ENCODE peak calls at places on chromosomes 1 and 21, in seven cellular contexts. X, R, T, A, F, E and Q are unnamed samples.

GRCh38 chr1:12173631-12174121 is 6.9 kb downstream of the TNFRSF1B start:
- DNase-seq in X (peak; percentile 32), R (no peak), T (no peak), A (peak; percentile 40), F (no peak), E (no peak), Q (no peak)

GRCh38 chr1:3453891-3454810 is at the start of gene ARHGEF16:
- DNase-seq in X (peak; percentile 49), R (peak; percentile 20), T (peak; percentile 33), A (peak; percentile 60), F (peak; percentile 91), E (peak; percentile 73), Q (peak; percentile 12)

GRCh38 chr1:206117151-206117948 is at the start of gene AVPR1B:
- DNase-seq in X (no peak), R (peak; percentile 23), T (peak; percentile 13), A (peak; percentile 65), F (peak; percentile 75), E (peak; percentile 68), Q (peak; percentile 45)

GRCh38 chr1:234827656-234828055 is 217.7 kb upstream of the IRF2BP2 start:
- DNase-seq in X (no peak), R (no peak), T (no peak), A (no peak), F (no peak), E (no peak), Q (no peak)

GRCh38 chr1:156711011-156711817 is 5.8 kb upstream of the CRABP2 start:
- DNase-seq in X (no peak), R (no peak), T (no peak), A (no peak), F (peak; percentile 38), E (peak; percentile 51), Q (peak; percentile 36)

GRCh38 chr1:52634111-52634510 is 1.1 kb downstream of the SHISAL2A start:
- DNase-seq in X (no peak), R (no peak), T (no peak), A (no peak), F (no peak), E (no peak), Q (no peak)

GRCh38 chr1:5503556-5504363 is 488.5 kb downstream of the NPHP4 start:
- DNase-seq in X (no peak), R (no peak), T (no peak), A (no peak), F (no peak), E (no peak), Q (no peak)

GRCh38 chr1:164562947-164563346 is 4.0 kb downstream of the PBX1 start:
- DNase-seq in X (no peak), R (no peak), T (peak; percentile 36), A (no peak), F (no peak), E (no peak), Q (peak; percentile 13)

GRCh38 chr1:187624812-187625542 is 796.2 kb downstream of the PLA2G4A start:
- DNase-seq in X (no peak), R (peak; percentile 31), T (no peak), A (no peak), F (no peak), E (peak; percentile 44), Q (peak; percentile 58)

GRCh38 chr1:174222166-174222949 is 63.0 kb downstream of the RABGAP1L start:
- DNase-seq in X (no peak), R (peak; percentile 78), T (peak; percentile 100), A (no peak), F (no peak), E (peak; percentile 84), Q (peak; percentile 56)

GRCh38 chr1:3456449-3456963 is 2.0 kb downstream of the ARHGEF16 start:
- DNase-seq in X (no peak), R (no peak), T (no peak), A (peak; percentile 2), F (no peak), E (no peak), Q (no peak)

DNA sequence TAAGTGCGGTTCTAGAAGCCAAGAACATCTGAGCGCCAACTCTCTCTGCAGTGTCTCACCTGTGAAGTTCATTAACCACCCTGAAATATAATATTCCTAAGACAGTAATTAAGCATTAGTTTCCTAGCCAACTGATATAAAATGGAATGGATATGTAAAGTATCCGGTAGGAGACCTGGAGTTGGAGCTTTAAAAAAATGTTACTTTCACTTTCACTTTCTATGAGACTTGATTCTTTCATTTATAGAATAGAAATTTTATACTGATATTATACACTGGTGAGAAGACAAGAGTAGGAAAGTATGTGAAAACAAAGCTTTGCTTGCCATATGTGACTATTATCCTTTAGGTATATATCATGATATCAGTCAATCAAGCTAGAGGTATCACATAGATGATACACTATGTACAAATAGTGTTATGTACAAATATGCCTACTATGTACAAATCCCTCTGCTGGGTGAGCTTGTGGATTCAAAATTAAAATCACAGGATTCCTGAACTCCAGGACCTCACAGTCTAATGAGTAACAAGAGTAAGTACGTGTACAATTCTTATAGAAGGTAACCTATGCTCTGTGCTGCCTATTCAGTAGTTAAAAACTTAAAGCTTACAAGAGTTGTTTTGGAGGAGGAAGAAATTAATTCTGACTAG is 934.2 kb downstream of the TTLL7 start:
- DNase-seq in X (no peak), R (no peak), T (no peak), A (no peak), F (no peak), E (no peak), Q (peak; percentile 26)
- H3K4me3 ChIP-seq in X (no peak overlapping the region), R (no peak overlapping the region), T (no peak overlapping the region), A (peak overlapping the region; percentile 13), F (no peak overlapping the region), E (no peak overlapping the region), Q (peak overlapping the region; percentile 17)

GRCh38 chr1:229409616-229410369 is 24.1 kb downstream of the ACTA1 start:
- DNase-seq in X (no peak), R (no peak), T (no peak), A (no peak), F (peak; percentile 18), E (peak; percentile 5), Q (no peak)

GRCh38 chr1:229408458-229409037 is 25.3 kb downstream of the ACTA1 start:
- DNase-seq in X (no peak), R (no peak), T (no peak), A (peak; percentile 62), F (peak; percentile 38), E (peak; percentile 6), Q (no peak)

GRCh38 chr1:229410370-229410691 is 23.6 kb downstream of the ACTA1 start:
- DNase-seq in X (no peak), R (no peak), T (no peak), A (no peak), F (no peak), E (no peak), Q (no peak)

GRCh38 chr1:229406798-229407197 is 27.1 kb downstream of the ACTA1 start:
- DNase-seq in X (no peak), R (no peak), T (no peak), A (no peak), F (peak; percentile 83), E (no peak), Q (no peak)

DNA sequence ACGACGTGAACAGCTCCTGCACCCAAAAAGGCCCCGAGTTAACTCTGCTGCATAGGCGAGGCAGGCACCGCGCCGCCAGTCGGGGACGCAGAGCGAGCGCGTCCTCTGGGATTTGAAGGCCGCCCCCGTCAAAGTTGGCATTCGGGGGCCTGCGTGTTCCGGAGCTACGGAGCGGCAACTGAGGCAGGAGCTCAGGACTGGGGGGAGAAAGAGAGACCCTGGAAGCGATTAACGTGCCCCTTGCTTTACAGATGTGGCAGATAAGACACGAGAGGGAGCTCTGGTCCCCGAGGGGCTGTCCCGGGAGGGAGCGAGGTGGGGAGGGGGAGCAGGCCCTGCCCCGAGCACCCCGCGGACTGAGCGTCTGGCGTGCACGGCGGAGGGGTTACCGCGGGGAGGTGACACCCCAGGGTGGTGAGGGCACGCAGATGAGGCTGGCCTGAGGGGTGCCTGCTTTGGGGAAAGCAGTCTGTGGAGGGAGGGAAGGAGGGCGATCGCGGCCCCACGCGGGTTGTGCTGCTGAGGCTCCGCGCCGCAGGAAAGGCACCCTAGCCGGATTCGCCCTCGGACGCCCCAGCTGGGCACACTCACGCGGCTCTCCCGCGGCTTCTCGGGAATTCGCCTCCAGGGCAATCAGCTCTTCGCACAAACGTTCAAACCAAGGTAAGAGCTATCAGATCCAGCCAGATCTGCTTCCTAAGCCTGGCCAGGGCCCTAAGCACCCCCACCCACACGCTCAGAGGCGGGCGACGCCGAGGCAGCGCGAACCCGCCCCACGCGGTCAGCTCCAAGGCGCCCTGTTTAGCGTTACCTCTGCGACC is 26.5 kb downstream of the ACTA1 start:
- DNase-seq in X (no peak), R (no peak), T (no peak), A (no peak), F (peak; percentile 32), E (peak; percentile 20), Q (no peak)
- H3K4me3 ChIP-seq in X (peak overlapping the region; percentile 10), R (no peak overlapping the region), T (no peak overlapping the region), A (no peak overlapping the region), F (peak overlapping the region; percentile 46), E (peak overlapping the region; percentile 33), Q (no peak overlapping the region)

GRCh38 chr1:9202240-9202870 is 32.2 kb upstream of the H6PD start:
- DNase-seq in X (no peak), R (no peak), T (no peak), A (no peak), F (no peak), E (peak; percentile 57), Q (no peak)
- H3K4me3 ChIP-seq in X (peak overlapping the region; percentile 31), R (peak overlapping the region; percentile 63), T (no peak overlapping the region), A (peak overlapping the region; percentile 1), F (peak overlapping the region; percentile 50), E (peak overlapping the region; percentile 94), Q (peak overlapping the region; percentile 61)

GRCh38 chr1:77956464-77956863 is 22.4 kb downstream of the FUBP1 start:
- DNase-seq in X (no peak), R (no peak), T (no peak), A (no peak), F (no peak), E (no peak), Q (no peak)
- H3K4me3 ChIP-seq in X (no peak overlapping the region), R (no peak overlapping the region), T (no peak overlapping the region), A (no peak overlapping the region), F (no peak overlapping the region), E (no peak overlapping the region), Q (no peak overlapping the region)

GRCh38 chr21:42781981-42782722 is 97.2 kb downstream of the WDR4 start:
- DNase-seq in X (peak; percentile 62), R (no peak), T (no peak), A (no peak), F (no peak), E (no peak), Q (no peak)
- H3K4me3 ChIP-seq in X (no peak overlapping the region), R (no peak overlapping the region), T (no peak overlapping the region), A (no peak overlapping the region), F (no peak overlapping the region), E (no peak overlapping the region), Q (no peak overlapping the region)

DNA sequence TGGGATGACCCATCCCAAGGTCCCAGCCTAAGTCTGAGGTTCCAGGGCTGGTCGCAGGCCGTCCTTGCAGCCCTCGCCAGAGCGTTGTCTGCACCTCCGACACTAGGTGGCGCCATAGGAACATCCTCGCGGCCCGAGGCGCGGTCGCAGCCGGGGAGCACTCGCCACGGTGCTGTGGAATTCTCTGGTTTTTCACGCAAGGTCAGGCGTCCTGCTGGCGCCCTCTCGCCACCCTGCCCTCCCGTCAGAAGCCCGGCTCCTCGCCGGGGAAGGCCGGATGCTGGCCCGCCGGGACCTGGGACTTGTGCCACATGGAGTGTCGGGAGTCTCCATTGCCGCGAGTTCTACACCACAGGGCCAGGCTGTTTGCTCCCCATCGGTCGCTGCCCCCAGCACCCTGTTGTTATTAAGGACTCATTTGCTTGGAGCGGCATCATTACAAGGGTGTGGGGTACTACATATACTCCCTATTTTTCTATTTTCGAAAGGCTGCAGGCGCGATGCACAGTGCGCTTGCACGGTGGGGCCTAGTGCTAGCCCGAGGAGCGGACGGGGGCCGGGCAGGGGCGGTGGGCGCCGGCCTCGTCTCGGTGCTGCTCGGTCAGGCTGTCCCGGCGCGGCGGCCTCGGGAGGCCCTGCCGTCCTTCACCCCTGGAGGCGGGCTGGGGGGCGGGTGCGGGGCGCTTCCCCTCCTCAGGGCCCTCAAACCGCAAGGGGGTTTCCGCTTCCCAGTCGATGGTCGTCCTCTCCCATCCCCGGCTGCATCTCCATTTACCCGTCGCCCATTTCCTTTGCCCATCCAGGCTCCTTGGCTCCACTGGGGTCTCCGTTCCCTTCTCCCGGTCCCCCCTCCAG is 196.6 kb upstream of the LMO4 start:
- DNase-seq in X (peak; percentile 83), R (peak; percentile 83), T (peak; percentile 44), A (peak; percentile 84), F (peak; percentile 86), E (peak; percentile 89), Q (peak; percentile 79)
- H3K4me3 ChIP-seq in X (peak overlapping the region; percentile 50), R (peak overlapping the region; percentile 52), T (peak overlapping the region; percentile 44), A (peak overlapping the region; percentile 38), F (peak overlapping the region; percentile 37), E (peak overlapping the region; percentile 70), Q (peak overlapping the region; percentile 29)